ENCODE peak calls at places on chromosomes 5 and 9, in five cellular contexts. N is GM12891, D is H1, I is GM12878, C is K562. S is an unnamed sample.

GRCh38 chr5:139178948-139179347 is 19.2 kb downstream of the SIL1 start:
- DNase-seq in N (no peak), D (no peak), I (no peak), C (peak), S (no peak)

GRCh38 chr9:120978987-120979386 is 52.4 kb upstream of the TRAF1 start:
- DNase-seq in N (no peak), D (no peak), I (no peak), C (no peak), S (no peak)

GRCh38 chr5:131382407-131383395 is 118.8 kb downstream of the CDC42SE2 start:
- DNase-seq in N (no peak), D (no peak), I (peak), C (peak), S (no peak)

GRCh38 chr5:124157320-124157719 is 589.1 kb downstream of the ZNF608 start:
- DNase-seq in N (no peak), D (no peak), I (peak), C (no peak), S (no peak)

GRCh38 chr9:16915126-16915831 is 44.8 kb upstream of the BNC2 start:
- DNase-seq in N (no peak), D (no peak), I (no peak), C (no peak), S (no peak)

GRCh38 chr9:97363661-97364299 is 48.1 kb upstream of the TDRD7 start:
- DNase-seq in N (no peak), D (no peak), I (no peak), C (no peak), S (no peak)

GRCh38 chr5:15807861-15808260 is 307.9 kb downstream of the FBXL7 start:
- DNase-seq in N (no peak), D (no peak), I (no peak), C (no peak), S (no peak)

GRCh38 chr5:122773615-122774014 is 1.3 kb upstream of the SNX2 start:
- DNase-seq in N (no peak), D (no peak), I (no peak), C (no peak), S (no peak)

GRCh38 chr9:114156658-114157421 is 1.5 kb downstream of the COL27A1 start:
- DNase-seq in N (no peak), D (peak), I (no peak), C (no peak), S (no peak)

GRCh38 chr9:40911647-40912046 is 216.8 kb downstream of the FOXD4L6 start:
- DNase-seq in N (no peak), D (peak), I (no peak), C (no peak), S (no peak)

GRCh38 chr5:97006454-97006853 is 70.6 kb downstream of the LNPEP start:
- DNase-seq in N (no peak), D (no peak), I (no peak), C (no peak), S (no peak)

GRCh38 chr9:16029056-16029615 is 476.3 kb downstream of the CCDC171 start:
- DNase-seq in N (no peak), D (no peak), I (no peak), C (no peak), S (no peak)

GRCh38 chr9:11092974-11093373 is 480.2 kb upstream of the PTPRD start:
- DNase-seq in N (no peak), D (no peak), I (no peak), C (no peak), S (no peak)

GRCh38 chr9:84138543-84138942 is 157.9 kb downstream of the RMI1 start:
- DNase-seq in N (no peak), D (no peak), I (no peak), C (no peak), S (no peak)

GRCh38 chr9:35423499-35423898 is 66.4 kb upstream of the RUSC2 start:
- DNase-seq in N (no peak), D (no peak), I (no peak), C (no peak), S (no peak)

GRCh38 chr9:137255448-137256114 is 454 bp downstream of the NELFB start:
- DNase-seq in N (no peak), D (no peak), I (no peak), C (no peak), S (no peak)

GRCh38 chr9:12846035-12846434 is 71.2 kb downstream of the LURAP1L start:
- DNase-seq in N (no peak), D (no peak), I (no peak), C (no peak), S (no peak)

GRCh38 chr5:170638454-170639220 is 134.8 kb downstream of the KCNIP1 start:
- DNase-seq in N (peak), D (peak), I (no peak), C (peak), S (peak)

GRCh38 chr5:179258922-179259730 is 86.1 kb downstream of the ADAMTS2 start:
- DNase-seq in N (no peak), D (peak), I (no peak), C (no peak), S (no peak)

GRCh38 chr5:159819671-159820411 is 96.4 kb upstream of the ADRA1B start:
- DNase-seq in N (no peak), D (no peak), I (no peak), C (no peak), S (no peak)

GRCh38 chr9:124522121-124523098 is 15.2 kb upstream of the NR5A1 start:
- DNase-seq in N (no peak), D (peak), I (no peak), C (no peak), S (no peak)

GRCh38 chr9:127058645-127059021 is 63.8 kb downstream of the ANGPTL2 start:
- DNase-seq in N (no peak), D (no peak), I (no peak), C (no peak), S (no peak)

GRCh38 chr5:110258460-110258859 is 468.0 kb downstream of the TMEM232 start:
- DNase-seq in N (no peak), D (no peak), I (no peak), C (no peak), S (no peak)

GRCh38 chr5:74042559-74043357 is 416.8 kb downstream of the ARHGEF28 start:
- DNase-seq in N (no peak), D (no peak), I (no peak), C (no peak), S (no peak)

GRCh38 chr5:73007051-73007450 is 51.2 kb downstream of the FCHO2 start:
- DNase-seq in N (no peak), D (no peak), I (no peak), C (no peak), S (no peak)

GRCh38 chr9:9718691-9719090 is 894.1 kb downstream of the PTPRD start:
- DNase-seq in N (no peak), D (no peak), I (no peak), C (no peak), S (no peak)

GRCh38 chr5:145805819-145806218 is 29.3 kb downstream of the PRELID2 start:
- DNase-seq in N (no peak), D (no peak), I (no peak), C (no peak), S (no peak)

GRCh38 chr5:136058031-136058971 is 29.5 kb downstream of the TGFBI start:
- DNase-seq in N (no peak), D (peak), I (no peak), C (no peak), S (no peak)

GRCh38 chr5:150136841-150137167 is 18.8 kb downstream of the PDGFRB start:
- DNase-seq in N (no peak), D (no peak), I (no peak), C (no peak), S (no peak)

GRCh38 chr9:137237759-137238726 is 3.0 kb upstream of the TUBB4B start:
- DNase-seq in N (no peak), D (no peak), I (no peak), C (no peak), S (no peak)

GRCh38 chr9:13386935-13387667 is 107.6 kb upstream of the MPDZ start:
- DNase-seq in N (no peak), D (no peak), I (no peak), C (no peak), S (no peak)

GRCh38 chr5:173045481-173045880 is 10.7 kb upstream of the CREBRF start:
- DNase-seq in N (no peak), D (no peak), I (no peak), C (peak), S (no peak)

GRCh38 chr9:117720555-117720954 is 16.4 kb downstream of the TLR4 start:
- DNase-seq in N (no peak), D (no peak), I (no peak), C (no peak), S (no peak)

GRCh38 chr5:139839416-139839815 is 43.8 kb downstream of the PSD2 start:
- DNase-seq in N (no peak), D (no peak), I (no peak), C (no peak), S (no peak)

GRCh38 chr5:179455320-179455719 is 95.0 kb upstream of the RUFY1 start:
- DNase-seq in N (no peak), D (no peak), I (no peak), C (no peak), S (no peak)

GRCh38 chr5:143721960-143722359 is 90.0 kb upstream of the HMHB1 start:
- DNase-seq in N (no peak), D (no peak), I (no peak), C (no peak), S (no peak)

GRCh38 chr5:11258001-11258400 is 497.0 kb upstream of the DAP start:
- DNase-seq in N (no peak), D (no peak), I (no peak), C (no peak), S (no peak)

DNA sequence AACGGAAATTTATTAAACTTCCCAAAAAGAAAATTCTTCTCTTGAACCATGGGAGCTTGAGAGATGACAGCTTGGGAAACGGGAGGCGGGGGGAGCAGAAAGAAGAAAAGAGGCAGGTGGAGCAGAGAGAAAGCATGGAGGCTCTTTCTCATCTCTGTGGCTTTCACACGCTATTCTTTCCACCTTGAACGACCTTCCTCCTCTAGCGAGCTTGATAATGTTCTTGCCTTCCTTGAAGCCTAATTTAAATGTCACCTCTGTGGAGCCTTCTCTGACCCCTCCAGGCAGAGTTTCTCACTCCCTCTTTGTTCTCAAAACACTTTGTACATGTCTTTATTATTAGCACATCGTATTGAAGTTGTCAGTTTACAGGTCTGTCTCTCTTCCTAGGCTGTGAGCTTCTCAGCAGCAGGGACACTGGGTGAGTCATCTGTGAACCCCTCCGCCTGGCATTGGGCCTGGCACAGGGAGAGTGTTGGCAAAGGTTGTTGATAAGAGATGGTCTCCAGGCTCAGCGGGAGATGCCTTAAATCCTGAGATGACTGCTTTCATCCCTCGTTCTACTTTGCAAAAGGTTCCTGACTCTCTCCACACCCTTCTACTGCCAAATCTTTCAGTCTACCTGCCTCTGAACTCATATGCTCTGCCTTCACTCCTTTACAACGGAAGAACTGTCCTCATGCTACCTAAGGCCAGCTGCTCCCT is 14.1 kb upstream of the STRBP start:
- DNase-seq in N (no peak), D (no peak), I (no peak), C (no peak), S (no peak)
- TF ChIP-seq TAF1 in N (no peak), D (no peak), I (no peak), C (no peak), S (no peak)

DNA sequence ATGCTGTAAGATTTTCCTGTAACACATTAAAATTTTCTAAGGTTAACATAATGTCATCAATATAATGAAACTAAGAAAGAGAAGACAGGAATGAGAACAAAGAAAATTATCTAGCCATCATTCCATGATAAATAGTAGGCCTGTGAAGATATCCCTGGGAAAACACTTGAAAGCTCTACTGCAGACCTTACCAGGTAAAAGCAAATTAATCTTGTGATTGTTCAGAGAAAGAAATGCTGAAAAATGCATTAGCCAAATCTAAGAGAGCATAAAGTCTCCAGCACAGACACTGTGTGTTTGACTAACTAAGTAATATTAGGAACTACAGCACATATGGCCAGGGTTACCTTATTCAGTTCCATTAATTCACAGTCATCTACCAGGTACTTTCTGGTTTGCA is 628.3 kb upstream of the GRAMD2B start:
- DNase-seq in N (no peak), D (no peak), I (no peak), C (no peak), S (no peak)
- TF ChIP-seq POLR2A in N (no peak), D (no peak), I (no peak), C (no peak), S (no peak)

DNA sequence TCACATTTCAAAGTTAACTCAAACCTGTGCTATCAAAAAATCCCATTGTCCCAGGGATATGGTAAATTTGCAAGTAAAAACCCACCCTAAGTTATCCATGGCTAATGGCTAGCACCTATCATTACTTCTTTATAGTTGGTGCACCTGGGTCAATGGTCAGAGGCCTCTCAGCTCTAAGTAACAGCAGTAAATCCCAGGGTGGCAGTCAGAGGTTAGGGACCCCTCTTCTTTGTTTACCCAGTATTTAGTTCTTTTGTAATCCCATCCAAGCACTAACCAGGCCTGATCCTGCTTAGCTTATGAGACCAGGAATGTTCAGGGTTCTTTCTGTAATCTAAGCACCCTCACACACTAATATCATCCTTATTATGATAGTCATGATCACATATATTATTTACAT is 52.1 kb upstream of the WWC1 start:
- DNase-seq in N (no peak), D (no peak), I (no peak), C (no peak), S (no peak)
- TF ChIP-seq TAF1 in N (no peak), D (no peak), I (no peak), C (no peak), S (no peak)

GRCh38 chr5:180802325-180803180 is at the start of gene MGAT1:
- DNase-seq in N (peak), D (peak), I (no peak), C (peak), S (peak)
- TF ChIP-seq POLR2A in N (peak), D (no peak), I (peak), C (peak), S (peak)

GRCh38 chr5:1204693-1205242 is 3.4 kb downstream of the SLC6A19 start:
- DNase-seq in N (no peak), D (no peak), I (no peak), C (peak), S (no peak)
- TF ChIP-seq TAF1 in N (no peak), D (no peak), I (no peak), C (no peak), S (no peak)

GRCh38 chr9:134592018-134592818 is 49.4 kb upstream of the COL5A1 start:
- DNase-seq in N (no peak), D (no peak), I (no peak), C (peak), S (no peak)

GRCh38 chr9:134591573-134591981 is 50.0 kb upstream of the COL5A1 start:
- DNase-seq in N (no peak), D (no peak), I (no peak), C (no peak), S (no peak)

GRCh38 chr9:134590240-134591081 is 51.1 kb upstream of the COL5A1 start:
- DNase-seq in N (no peak), D (no peak), I (no peak), C (no peak), S (no peak)

GRCh38 chr9:134589748-134590147 is 51.9 kb upstream of the COL5A1 start:
- DNase-seq in N (no peak), D (no peak), I (no peak), C (no peak), S (no peak)

GRCh38 chr9:134591082-134591571 is 50.5 kb upstream of the COL5A1 start:
- DNase-seq in N (no peak), D (no peak), I (no peak), C (no peak), S (no peak)
- TF ChIP-seq POLR2A in N (no peak), D (no peak), I (no peak), C (no peak), S (no peak)

S was measured in GM12892.